ENCODE peak calls at places on chromosomes 7 and 10, in nine cellular contexts. I is Calu3, Q is uterus, U is RWPE1, N is dorsolateral prefrontal cortex, L is cardiac muscle cell, G is gastrocnemius medialis, T is A549, A is HepG2. D is an unnamed sample.

GRCh38 chr10:61971016-61971350 is 69.5 kb downstream of the ARID5B start:
- DNase-seq in I (no peak), Q (no peak), U (no peak), N (no peak), L (peak), G (no peak), T (no peak), A (no peak), D (no peak)

GRCh38 chr10:71433983-71434744 is 37.4 kb downstream of the CDH23 start:
- DNase-seq in I (peak), Q (no peak), U (no peak), N (peak), L (no peak), G (no peak), T (no peak), A (no peak), D (no peak)

GRCh38 chr7:87505122-87505521 is 29.6 kb upstream of the ABCB4 start:
- DNase-seq in I (no peak), Q (no peak), U (no peak), N (no peak), L (no peak), G (no peak), T (no peak), A (no peak), D (no peak)

GRCh38 chr10:125193306-125193877 is 33.0 kb upstream of the CTBP2 start:
- DNase-seq in I (no peak), Q (no peak), U (no peak), N (no peak), L (no peak), G (no peak), T (no peak), A (no peak), D (no peak)

GRCh38 chr10:132865851-132866600 is 76.3 kb downstream of the CFAP46 start:
- DNase-seq in I (no peak), Q (peak), U (no peak), N (no peak), L (no peak), G (peak), T (no peak), A (no peak), D (no peak)

GRCh38 chr7:42237162-42237821 is at the start of gene GLI3:
- DNase-seq in I (peak), Q (peak), U (peak), N (no peak), L (peak), G (peak), T (peak), A (no peak), D (peak)

GRCh38 chr7:141700848-141701371 is 1.1 kb downstream of the DENND11 start:
- DNase-seq in I (no peak), Q (no peak), U (peak), N (no peak), L (no peak), G (no peak), T (no peak), A (no peak), D (no peak)

GRCh38 chr10:33193057-33193866 is 141.2 kb downstream of the NRP1 start:
- DNase-seq in I (peak), Q (peak), U (peak), N (peak), L (peak), G (peak), T (peak), A (peak), D (peak)

GRCh38 chr10:74677951-74678350 is 148.4 kb upstream of the KAT6B start:
- DNase-seq in I (no peak), Q (no peak), U (no peak), N (no peak), L (no peak), G (no peak), T (no peak), A (no peak), D (no peak)

GRCh38 chr10:35218339-35218955 is 91.8 kb downstream of the CREM start:
- DNase-seq in I (peak), Q (peak), U (peak), N (peak), L (peak), G (peak), T (peak), A (peak), D (peak)

GRCh38 chr10:118626953-118627352 is 31.5 kb upstream of the PRLHR start:
- DNase-seq in I (no peak), Q (no peak), U (no peak), N (no peak), L (no peak), G (no peak), T (no peak), A (no peak), D (no peak)
- TF ChIP-seq CTCF in I (no peak), Q (no peak), U (no peak), N (no peak), L (no peak), G (no peak), T (no peak), A (no peak), D (peak)

GRCh38 chr7:138979226-138979979 is 1.8 kb downstream of the KIAA1549 start:
- DNase-seq in I (no peak), Q (no peak), U (no peak), N (no peak), L (peak), G (no peak), T (peak), A (peak), D (no peak)
- TF ChIP-seq CTCF in I (no peak), Q (no peak), U (no peak), N (no peak), L (no peak), G (no peak), T (no peak), A (no peak), D (peak)

GRCh38 chr10:44689368-44689767 is 221.8 kb upstream of the TMEM72 start:
- DNase-seq in I (no peak), Q (no peak), U (no peak), N (no peak), L (no peak), G (no peak), T (no peak), A (no peak), D (no peak)
- TF ChIP-seq CTCF in I (no peak), Q (no peak), U (no peak), N (no peak), L (peak), G (no peak), T (no peak), A (peak), D (no peak)

GRCh38 chr7:132321387-132321786 is 254.9 kb downstream of the PLXNA4 start:
- DNase-seq in I (no peak), Q (no peak), U (no peak), N (no peak), L (peak), G (no peak), T (no peak), A (no peak), D (peak)
- TF ChIP-seq CTCF in I (no peak), Q (no peak), U (no peak), N (no peak), L (no peak), G (no peak), T (no peak), A (no peak), D (no peak)

GRCh38 chr10:52949899-52950298 is 177.3 kb upstream of the MBL2 start:
- DNase-seq in I (peak), Q (no peak), U (no peak), N (no peak), L (no peak), G (no peak), T (no peak), A (peak), D (no peak)
- TF ChIP-seq CTCF in I (no peak), Q (no peak), U (no peak), N (no peak), L (no peak), G (no peak), T (no peak), A (peak), D (peak)

GRCh38 chr7:112763298-112763697 is 26.9 kb downstream of the TMEM168 start:
- DNase-seq in I (no peak), Q (no peak), U (no peak), N (no peak), L (no peak), G (no peak), T (no peak), A (no peak), D (no peak)
- TF ChIP-seq CTCF in I (no peak), Q (no peak), U (no peak), N (no peak), L (no peak), G (no peak), T (no peak), A (no peak), D (no peak)

DNA sequence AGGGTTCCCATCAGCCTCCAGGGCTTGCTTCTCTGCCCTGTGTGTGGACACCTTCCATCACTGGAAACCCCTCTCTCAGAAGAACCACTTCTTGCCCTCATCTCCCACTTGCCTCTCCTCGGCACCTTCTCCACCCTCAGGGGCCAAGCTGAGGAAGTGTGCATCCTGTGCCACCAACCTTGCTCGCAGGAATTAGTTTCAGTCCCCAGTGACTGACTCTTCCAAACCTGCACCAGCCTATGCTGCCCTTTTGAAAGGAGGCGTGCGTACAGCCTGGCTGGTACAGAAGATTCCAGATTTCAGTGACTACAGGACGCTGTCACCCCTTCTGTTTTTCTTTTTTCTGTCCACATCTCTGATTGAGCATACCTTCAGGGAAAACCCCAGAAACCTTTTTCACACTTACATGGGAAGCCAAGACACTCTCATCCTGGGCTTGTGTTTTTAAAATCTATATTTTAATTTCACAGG is 67.1 kb downstream of the IKZF1 start:
- DNase-seq in I (no peak), Q (no peak), U (no peak), N (no peak), L (no peak), G (no peak), T (no peak), A (no peak), D (no peak)
- TF ChIP-seq CTCF in I (no peak), Q (no peak), U (no peak), N (no peak), L (no peak), G (no peak), T (no peak), A (no peak), D (no peak)

GRCh38 chr7:93890041-93890463 is 501 bp downstream of the TFPI2 start:
- DNase-seq in I (no peak), Q (peak), U (peak), N (no peak), L (peak), G (no peak), T (peak), A (no peak), D (peak)

GRCh38 chr7:93894966-93895650 is 4.6 kb upstream of the TFPI2 start:
- DNase-seq in I (no peak), Q (no peak), U (no peak), N (no peak), L (peak), G (no peak), T (no peak), A (no peak), D (no peak)

GRCh38 chr7:93894426-93894825 is 3.9 kb upstream of the TFPI2 start:
- DNase-seq in I (no peak), Q (no peak), U (no peak), N (no peak), L (no peak), G (no peak), T (no peak), A (no peak), D (no peak)

GRCh38 chr7:93889261-93889660 is 1.3 kb downstream of the TFPI2 start:
- DNase-seq in I (no peak), Q (no peak), U (peak), N (no peak), L (peak), G (no peak), T (no peak), A (no peak), D (no peak)

GRCh38 chr7:93890464-93891068 is at the start of gene TFPI2:
- DNase-seq in I (peak), Q (peak), U (peak), N (no peak), L (peak), G (no peak), T (peak), A (peak), D (peak)
- TF ChIP-seq CTCF in I (no peak), Q (peak), U (peak), N (no peak), L (peak), G (no peak), T (peak), A (no peak), D (no peak)

GRCh38 chr10:110811791-110812581 is 59.7 kb upstream of the PDCD4 start:
- DNase-seq in I (no peak), Q (no peak), U (no peak), N (no peak), L (no peak), G (no peak), T (no peak), A (no peak), D (no peak)
- TF ChIP-seq CTCF in I (no peak), Q (no peak), U (no peak), N (no peak), L (no peak), G (no peak), T (no peak), A (no peak), D (no peak)

DNA sequence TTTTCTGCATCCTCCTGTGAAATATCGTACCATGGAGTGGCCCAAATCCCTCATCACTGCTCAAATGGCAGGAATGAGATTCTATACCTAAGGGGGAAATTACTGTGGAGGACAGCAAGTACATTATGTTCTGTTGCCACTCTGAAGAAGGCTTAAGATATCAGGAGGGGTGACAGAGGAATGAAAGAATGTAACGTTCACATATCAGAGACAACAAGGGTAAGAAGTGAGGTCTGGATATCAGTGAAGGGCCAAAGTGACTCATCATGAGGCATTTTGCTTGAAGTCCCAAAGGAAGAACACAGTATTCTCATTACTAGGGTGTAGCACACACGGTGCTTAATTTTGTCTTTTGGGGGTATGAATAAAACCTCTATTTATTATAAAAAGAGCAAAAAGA is 71.5 kb upstream of the SLC13A1 start:
- DNase-seq in I (no peak), Q (no peak), U (no peak), N (no peak), L (peak), G (no peak), T (no peak), A (no peak), D (no peak)
- TF ChIP-seq CTCF in I (no peak), Q (no peak), U (no peak), N (no peak), L (no peak), G (no peak), T (no peak), A (no peak), D (no peak)